ENCODE peak calls at places on chromosomes 11 and 22, in seven cellular contexts. R is neuronal stem cell, Q is mesenchymal stem cell, D is mesendoderm, J is H9, H is H1, W is trophoblast cell. L is an unnamed sample.

GRCh38 chr22:27252282-27253049 is 549.1 kb downstream of the MN1 start:
- DNase-seq in Q (peak; percentile 88), J (no peak), R (no peak), D (no peak), H (no peak), W (peak; percentile 72), L (peak; percentile 78)

GRCh38 chr11:108518581-108518980 is 20.4 kb upstream of the POGLUT3 start:
- DNase-seq in J (no peak), W (peak; percentile 83), R (no peak), D (peak; percentile 47), Q (no peak), H (no peak), L (no peak)

GRCh38 chr22:26848244-26848920 is 191.0 kb downstream of the MIAT start:
- DNase-seq in J (no peak), W (no peak), D (peak; percentile 28), H (peak; percentile 26), Q (peak; percentile 30), R (no peak), L (no peak)

GRCh38 chr11:115718945-115719344 is 214.7 kb upstream of the CADM1 start:
- DNase-seq in H (no peak), J (no peak), R (no peak), Q (no peak), W (no peak), D (no peak), L (no peak)

GRCh38 chr22:37077802-37078448 is 26.4 kb downstream of the KCTD17 start:
- DNase-seq in D (peak; percentile 55), Q (peak; percentile 50), H (peak; percentile 96), W (peak; percentile 61), J (peak; percentile 73), R (peak; percentile 57), L (peak; percentile 37)

GRCh38 chr11:64571050-64571409 is 20.0 kb upstream of the SLC22A12 start:
- DNase-seq in D (no peak), Q (no peak), R (no peak), J (no peak), H (no peak), W (no peak), L (no peak)

GRCh38 chr11:65496304-65497140 is 2.3 kb upstream of the MALAT1 start:
- DNase-seq in R (no peak), Q (peak; percentile 61), H (no peak), D (no peak), W (no peak), J (no peak), L (peak; percentile 48)

GRCh38 chr11:94310191-94310875 is 6.0 kb downstream of the IZUMO1R start:
- DNase-seq in Q (no peak), R (no peak), J (no peak), D (no peak), W (no peak), H (no peak), L (no peak)

GRCh38 chr22:36083056-36083455 is 54.4 kb upstream of the RBFOX2 start:
- DNase-seq in Q (no peak), H (no peak), R (no peak), D (no peak), J (no peak), W (peak; percentile 95), L (no peak)

GRCh38 chr22:32005453-32005852 is 37.6 kb upstream of the SLC5A1 start:
- DNase-seq in W (peak; percentile 85), D (peak; percentile 79), H (no peak), J (no peak), R (no peak), Q (peak; percentile 22), L (peak; percentile 25)

GRCh38 chr11:56521955-56522354 is 21.1 kb downstream of the OR5M11 start:
- DNase-seq in J (no peak), W (no peak), D (peak; percentile 52), Q (no peak), H (peak; percentile 46), R (no peak), L (no peak)

GRCh38 chr11:102286292-102286691 is 31.0 kb upstream of the BIRC3 start:
- DNase-seq in J (no peak), W (peak; percentile 51), H (no peak), D (no peak), R (no peak), Q (no peak), L (no peak)

GRCh38 chr11:43697679-43698078 is 17.1 kb downstream of the HSD17B12 start:
- DNase-seq in R (no peak), D (no peak), Q (peak; percentile 64), J (no peak), H (no peak), W (no peak), L (peak; percentile 64)

GRCh38 chr11:36343436-36343835 is 47.3 kb downstream of the PRR5L start:
- DNase-seq in J (no peak), W (no peak), H (no peak), D (no peak), Q (no peak), R (no peak), L (no peak)

GRCh38 chr11:12745787-12746186 is 71.6 kb downstream of the TEAD1 start:
- DNase-seq in W (no peak), D (peak; percentile 50), H (no peak), J (no peak), R (no peak), Q (no peak), L (no peak)

GRCh38 chr11:57461841-57462489 is 1.6 kb downstream of the RTN4RL2 start:
- DNase-seq in Q (no peak), W (no peak), J (no peak), D (no peak), R (no peak), H (no peak), L (no peak)

GRCh38 chr11:122101625-122102291 is 14.3 kb downstream of the BLID start:
- DNase-seq in W (no peak), J (peak; percentile 85), Q (peak; percentile 89), H (peak; percentile 63), D (peak; percentile 92), R (peak; percentile 65), L (peak; percentile 85)

GRCh38 chr11:33560729-33561128 is 139.9 kb downstream of the C11orf91 start:
- DNase-seq in R (no peak), D (no peak), H (no peak), W (no peak), Q (no peak), J (no peak), L (no peak)
- H4K8ac ChIP-seq in R (no peak overlapping the region), D (no peak overlapping the region), H (no peak overlapping the region), W (no peak overlapping the region), Q (no peak overlapping the region), J (no peak overlapping the region), L (no peak overlapping the region)

DNA sequence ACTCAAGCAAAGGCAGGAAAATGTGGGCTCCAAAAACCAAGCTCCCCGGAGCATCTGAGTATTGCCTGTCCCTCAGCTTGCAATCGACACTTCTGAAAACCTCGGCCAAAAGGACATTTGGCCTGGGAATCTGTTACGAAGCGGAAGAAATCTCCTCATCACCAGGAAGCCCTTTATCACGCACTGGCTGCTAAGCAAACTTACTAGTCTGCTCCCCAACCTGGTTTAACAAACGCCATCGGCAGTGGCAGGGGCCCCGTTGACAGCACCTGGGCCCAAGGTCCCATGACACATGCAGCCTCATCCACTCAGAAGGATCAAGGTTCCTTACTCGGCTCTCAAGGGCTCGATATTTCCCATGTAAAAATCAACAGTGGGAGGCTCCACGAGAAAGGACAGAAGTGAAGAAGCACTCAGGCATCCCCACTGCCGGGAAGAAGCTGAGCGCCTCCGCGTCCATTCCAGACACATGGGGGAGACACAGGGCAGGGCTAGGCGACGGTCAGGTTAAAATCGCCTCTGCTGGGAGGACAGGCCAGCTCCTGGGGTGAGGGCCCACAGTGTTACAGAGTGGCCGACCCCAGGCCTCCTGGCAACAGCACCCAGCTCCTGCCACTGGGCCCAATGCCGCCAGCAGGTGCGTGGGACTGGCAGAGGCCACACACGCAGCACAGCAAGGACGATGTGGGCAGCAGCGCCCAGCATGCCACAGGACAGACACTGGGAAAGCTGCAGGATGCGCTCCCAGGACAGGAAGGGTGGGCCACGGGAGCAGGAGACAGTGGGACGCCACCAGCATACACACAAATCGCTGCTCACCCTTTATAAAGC is 27.1 kb downstream of the BRD1 start:
- DNase-seq in D (no peak), W (no peak), H (no peak), Q (no peak), R (no peak), J (no peak), L (no peak)
- H4K8ac ChIP-seq in D (no peak overlapping the region), W (no peak overlapping the region), H (no peak overlapping the region), Q (no peak overlapping the region), R (no peak overlapping the region), J (no peak overlapping the region), L (no peak overlapping the region)

GRCh38 chr11:74840486-74840885 is 91.8 kb downstream of the RNF169 start:
- DNase-seq in Q (no peak), J (no peak), W (no peak), D (no peak), H (no peak), R (no peak), L (no peak)

GRCh38 chr11:74839971-74840370 is 91.3 kb downstream of the RNF169 start:
- DNase-seq in R (no peak), Q (peak; percentile 24), D (no peak), H (no peak), W (no peak), J (no peak), L (no peak)

GRCh38 chr11:74837191-74837590 is 88.5 kb downstream of the RNF169 start:
- DNase-seq in W (no peak), R (no peak), H (no peak), D (no peak), J (no peak), Q (no peak), L (no peak)

GRCh38 chr11:74838188-74838587 is 89.5 kb downstream of the RNF169 start:
- DNase-seq in J (no peak), R (no peak), D (no peak), H (no peak), W (no peak), Q (peak; percentile 22), L (peak; percentile 23)

GRCh38 chr11:74839445-74839844 is 90.8 kb downstream of the RNF169 start:
- DNase-seq in J (no peak), Q (no peak), D (no peak), R (no peak), W (no peak), H (no peak), L (no peak)
- H4K8ac ChIP-seq in J (no peak overlapping the region), Q (no peak overlapping the region), D (no peak overlapping the region), R (no peak overlapping the region), W (no peak overlapping the region), H (no peak overlapping the region), L (no peak overlapping the region)

GRCh38 chr11:95337972-95338429 is 107.0 kb upstream of the SESN3 start:
- DNase-seq in R (no peak), Q (no peak), W (no peak), H (no peak), J (no peak), D (peak; percentile 79), L (no peak)

GRCh38 chr11:95337175-95337957 is 106.4 kb upstream of the SESN3 start:
- DNase-seq in D (peak; percentile 87), Q (peak; percentile 85), J (peak; percentile 52), R (peak; percentile 49), H (peak; percentile 53), W (no peak), L (peak; percentile 33)

GRCh38 chr11:95341246-95341645 is 110.2 kb upstream of the SESN3 start:
- DNase-seq in Q (no peak), R (no peak), H (no peak), J (no peak), D (no peak), W (no peak), L (no peak)

GRCh38 chr11:95338430-95338991 is 107.5 kb upstream of the SESN3 start:
- DNase-seq in R (no peak), H (peak; percentile 55), D (no peak), W (no peak), Q (peak; percentile 95), J (no peak), L (peak; percentile 10)

DNA sequence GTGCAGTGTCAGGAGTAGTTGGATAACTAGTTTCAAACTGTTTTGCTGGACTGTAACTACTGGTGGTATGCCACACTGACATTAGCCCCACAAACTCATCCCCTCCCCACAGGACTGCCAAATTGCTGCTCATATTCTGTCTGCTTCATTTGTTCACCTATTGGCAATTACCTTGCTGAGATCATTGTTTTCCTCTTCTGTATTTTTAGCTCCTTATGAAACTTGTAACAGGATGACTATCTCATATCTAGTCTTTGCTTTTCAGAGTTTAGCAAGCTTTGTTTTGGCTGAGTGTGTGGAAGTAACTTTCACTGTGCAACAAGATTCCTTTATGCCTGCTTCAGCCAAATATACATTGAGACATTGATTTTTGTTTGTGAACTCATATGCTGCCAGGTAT is 108.6 kb upstream of the SESN3 start:
- DNase-seq in W (no peak), D (no peak), Q (peak; percentile 28), J (no peak), R (no peak), H (no peak), L (no peak)
- H4K8ac ChIP-seq in W (peak overlapping the region; percentile 76), D (no peak overlapping the region), Q (no peak overlapping the region), J (no peak overlapping the region), R (no peak overlapping the region), H (no peak overlapping the region), L (no peak overlapping the region)

L was measured in IMR-90.